ENCODE peak calls at places on chromosome 3, in eight cellular contexts. J is amniotic stem cell; X is germinal center; V is GM23248; P is natural killer cell treated with Interleukin-12 subunit alpha and Interleukin-12 subunit beta and Interleukin-15 and Interleukin-18, amount 100 ng/mL, for 72 hours; I is fibroblast of mammary gland; U is SW480; L is T1000. Y is an unnamed sample.

GRCh38 chr3:40445062-40445461 is 12.1 kb upstream of the RPL14 start:
- DNase-seq in I (no peak), V (no peak), U (no peak), X (no peak), L (no peak), J (no peak), P (no peak), Y (no peak)

GRCh38 chr3:41418961-41419691 is 219.8 kb downstream of the CTNNB1 start:
- DNase-seq in L (peak), V (peak), X (no peak), P (peak), J (no peak), U (peak), I (peak), Y (peak)

GRCh38 chr3:13563321-13563720 is 14.4 kb downstream of the FBLN2 start:
- DNase-seq in I (no peak), P (no peak), J (no peak), V (no peak), L (no peak), U (no peak), X (no peak), Y (no peak)

GRCh38 chr3:139427283-139428060 is 38.0 kb upstream of the COPB2 start:
- DNase-seq in V (peak), L (no peak), U (peak), X (peak), I (peak), J (peak), P (no peak), Y (peak)

GRCh38 chr3:46895204-46895660 is 17.7 kb downstream of the PTH1R start:
- DNase-seq in V (peak), U (peak), X (peak), J (no peak), P (peak), I (peak), L (no peak), Y (peak)

GRCh38 chr3:14410501-14411165 is 8.2 kb downstream of the SLC6A6 start:
- DNase-seq in I (peak), V (peak), U (no peak), L (peak), X (no peak), P (peak), J (peak), Y (peak)

GRCh38 chr3:162670181-162670580 is 1173.6 kb downstream of the OTOL1 start:
- DNase-seq in L (no peak), J (no peak), X (no peak), U (no peak), I (no peak), V (no peak), P (no peak), Y (no peak)

GRCh38 chr3:193702967-193703366 is 110.0 kb downstream of the OPA1 start:
- DNase-seq in J (no peak), X (no peak), P (no peak), V (peak), U (no peak), I (peak), L (no peak), Y (no peak)

GRCh38 chr3:41961061-41961749 is 698 bp downstream of the ULK4 start:
- DNase-seq in J (peak), I (peak), L (peak), V (peak), U (peak), P (peak), X (peak), Y (peak)

GRCh38 chr3:115322901-115323300 is 175.8 kb upstream of the ZBTB20 start:
- DNase-seq in L (no peak), V (no peak), I (no peak), J (no peak), P (no peak), U (no peak), X (no peak), Y (no peak)

GRCh38 chr3:45741742-45742141 is 52.5 kb downstream of the SACM1L start:
- DNase-seq in J (no peak), V (no peak), L (no peak), I (no peak), P (no peak), X (no peak), U (no peak), Y (no peak)

GRCh38 chr3:182148360-182148759 is 436.6 kb downstream of the SOX2 start:
- DNase-seq in L (no peak), J (no peak), V (no peak), I (no peak), X (no peak), P (no peak), U (peak), Y (no peak)

Y was measured in mammary epithelial cell.